ENCODE peak calls at places on chromosomes 2 and 18, in six cellular contexts. X is PC-3, Z is skeletal muscle cell, U is choroid plexus epithelial cell, M is GM06990, N is Caki2. P is an unnamed sample.

GRCh38 chr2:45444991-45445390 is 166.1 kb downstream of the SRBD1 start:
- DNase-seq in U (no peak), X (no peak), N (no peak), Z (peak), M (no peak), P (no peak)

GRCh38 chr2:65436169-65436824 is 3.9 kb upstream of the SPRED2 start:
- DNase-seq in Z (peak), M (peak), U (peak), X (peak), N (peak), P (peak)

GRCh38 chr18:63702660-63703059 is at the start of gene SERPINB11:
- DNase-seq in Z (no peak), X (no peak), U (no peak), M (no peak), N (no peak), P (no peak)

GRCh38 chr18:45280486-45281263 is 334.6 kb upstream of the SLC14A2 start:
- DNase-seq in X (no peak), U (no peak), Z (no peak), N (peak), M (no peak), P (no peak)

GRCh38 chr2:98576666-98577312 is 31.5 kb downstream of the COA5 start:
- DNase-seq in N (no peak), Z (no peak), M (no peak), X (no peak), U (no peak), P (no peak)

GRCh38 chr2:67600946-67601345 is 203.8 kb downstream of the ETAA1 start:
- DNase-seq in N (peak), U (peak), X (peak), M (no peak), Z (no peak), P (no peak)

GRCh38 chr2:65932571-65932970 is 500.2 kb upstream of the SPRED2 start:
- DNase-seq in U (no peak), N (no peak), Z (no peak), M (no peak), X (no peak), P (no peak)

GRCh38 chr2:38155025-38155424 is 79.1 kb upstream of the CYP1B1 start:
- DNase-seq in M (no peak), X (no peak), N (no peak), U (no peak), Z (no peak), P (no peak)

GRCh38 chr2:128637481-128638155 is 318.9 kb upstream of the HS6ST1 start:
- DNase-seq in Z (no peak), N (no peak), U (no peak), X (no peak), M (no peak), P (no peak)

GRCh38 chr2:74743039-74743438 is 89.0 kb downstream of the SEMA4F start:
- DNase-seq in Z (no peak), N (no peak), X (no peak), M (no peak), U (no peak), P (no peak)

GRCh38 chr2:12547771-12548170 is 169.0 kb upstream of the TRIB2 start:
- DNase-seq in M (no peak), N (no peak), X (no peak), Z (no peak), U (no peak), P (no peak)

GRCh38 chr18:31058897-31059296 is 16.4 kb upstream of the DSC3 start:
- DNase-seq in M (no peak), U (no peak), N (no peak), X (no peak), Z (no peak), P (no peak)